ENCODE peak calls at places on chromosomes 12 and 14, in five cellular contexts. Q is A549, D is HepG2, F is K562, N is H1. U is an unnamed sample.

GRCh38 chr14:78153069-78153351 is 17.2 kb upstream of the NRXN3 start:
- DNase-seq in Q (peak), D (no peak), F (no peak), N (no peak), U (no peak)

GRCh38 chr12:4270670-4271432 is 2.7 kb upstream of the CCND2 start:
- DNase-seq in Q (no peak), D (no peak), F (no peak), N (no peak), U (no peak)

GRCh38 chr14:99537399-99537798 is 56.2 kb downstream of the CCNK start:
- DNase-seq in Q (peak), D (no peak), F (no peak), N (no peak), U (no peak)

GRCh38 chr14:68510201-68510600 is 282.7 kb downstream of the ZFP36L1 start:
- DNase-seq in Q (no peak), D (no peak), F (no peak), N (no peak), U (no peak)

GRCh38 chr12:53989227-53990113 is 4.5 kb downstream of the HOXC10 start:
- DNase-seq in Q (peak), D (peak), F (no peak), N (no peak), U (peak)

GRCh38 chr14:51219473-51220448 is 20.3 kb upstream of the TMX1 start:
- DNase-seq in Q (peak), D (peak), F (no peak), N (no peak), U (no peak)

GRCh38 chr14:88554458-88555286 is at the start of gene PTPN21:
- DNase-seq in Q (peak), D (peak), F (peak), N (no peak), U (no peak)

GRCh38 chr12:106107566-106107965 is 31.2 kb downstream of the NUAK1 start:
- DNase-seq in Q (peak), D (no peak), F (no peak), N (no peak), U (no peak)

GRCh38 chr14:99938896-99939295 is 126.3 kb upstream of the EVL start:
- DNase-seq in Q (no peak), D (no peak), F (no peak), N (no peak), U (no peak)

GRCh38 chr14:54698501-54698900 is 131.6 kb downstream of the SAMD4A start:
- DNase-seq in Q (no peak), D (no peak), F (no peak), N (no peak), U (no peak)

GRCh38 chr14:32813401-32813800 is 125.3 kb upstream of the NPAS3 start:
- DNase-seq in Q (no peak), D (no peak), F (no peak), N (no peak), U (no peak)

GRCh38 chr12:116528067-116528466 is 31.1 kb upstream of the MAP1LC3B2 start:
- DNase-seq in Q (peak), D (no peak), F (no peak), N (no peak), U (no peak)

GRCh38 chr14:22653012-22653621 is 9.0 kb upstream of the OR6J1 start:
- DNase-seq in Q (peak), D (peak), F (peak), N (peak), U (no peak)

GRCh38 chr12:11482955-11483354 is 87.6 kb upstream of the PRB2 start:
- DNase-seq in Q (no peak), D (no peak), F (no peak), N (no peak), U (no peak)

GRCh38 chr14:24597403-24597802 is 12.1 kb downstream of the GZMH start:
- DNase-seq in Q (no peak), D (no peak), F (no peak), N (no peak), U (no peak)

GRCh38 chr12:71846322-71846940 is 6.9 kb downstream of the TBC1D15 start:
- DNase-seq in Q (peak), D (peak), F (no peak), N (no peak), U (no peak)

GRCh38 chr14:36067428-36068187 is 108.9 kb downstream of the PTCSC3 start:
- DNase-seq in Q (no peak), D (no peak), F (no peak), N (no peak), U (no peak)

GRCh38 chr14:45181329-45181728 is 45.6 kb downstream of the FANCM start:
- DNase-seq in Q (no peak), D (no peak), F (no peak), N (no peak), U (no peak)

GRCh38 chr12:6250343-6250742 is 50.1 kb downstream of the CD9 start:
- DNase-seq in Q (no peak), D (no peak), F (no peak), N (no peak), U (no peak)

GRCh38 chr14:73058923-73059311 is 583 bp downstream of the RBM25 start:
- DNase-seq in Q (peak), D (peak), F (no peak), N (no peak), U (no peak)

GRCh38 chr12:122891661-122892525 is 4.0 kb downstream of the VPS37B start:
- DNase-seq in Q (peak), D (no peak), F (no peak), N (no peak), U (no peak)

GRCh38 chr12:131349397-131350127 is 361.3 kb upstream of the SFSWAP start:
- DNase-seq in Q (no peak), D (no peak), F (peak), N (no peak), U (no peak)

GRCh38 chr12:1993871-1994371 is 10.3 kb downstream of the DCP1B start:
- DNase-seq in Q (no peak), D (peak), F (no peak), N (no peak), U (no peak)

GRCh38 chr12:119681953-119682352 is 14.0 kb downstream of the PRKAB1 start:
- DNase-seq in Q (no peak), D (no peak), F (no peak), N (no peak), U (peak)

GRCh38 chr12:54187075-54187474 is 1.7 kb downstream of the SMUG1 start:
- DNase-seq in Q (no peak), D (no peak), F (no peak), N (no peak), U (no peak)

GRCh38 chr14:71665157-71665556 is 267.1 kb upstream of the RGS6 start:
- DNase-seq in Q (no peak), D (no peak), F (no peak), N (no peak), U (no peak)

GRCh38 chr14:34536951-34537676 is 2.4 kb downstream of the EAPP start:
- DNase-seq in Q (no peak), D (no peak), F (no peak), N (no peak), U (no peak)

GRCh38 chr14:76953196-76953945 is 75.1 kb downstream of the IRF2BPL start:
- DNase-seq in Q (peak), D (peak), F (no peak), N (no peak), U (no peak)

GRCh38 chr12:130664772-130665171 is 51.3 kb downstream of the RIMBP2 start:
- DNase-seq in Q (no peak), D (no peak), F (no peak), N (no peak), U (no peak)

GRCh38 chr12:51401486-51401885 is 10.3 kb upstream of the GALNT6 start:
- DNase-seq in Q (no peak), D (no peak), F (no peak), N (no peak), U (no peak)

GRCh38 chr12:47849261-47849660 is 29.6 kb upstream of the HDAC7 start:
- DNase-seq in Q (no peak), D (no peak), F (no peak), N (no peak), U (no peak)
- TF ChIP-seq HDAC2 in Q (no peak), D (no peak), F (no peak), N (no peak), U (no peak)

GRCh38 chr12:49369723-49370145 is 2.5 kb downstream of the SPATS2 start:
- DNase-seq in Q (peak), D (peak), F (peak), N (no peak), U (peak)
- TF ChIP-seq HDAC2 in Q (no peak), D (no peak), F (no peak), N (no peak), U (no peak)

DNA sequence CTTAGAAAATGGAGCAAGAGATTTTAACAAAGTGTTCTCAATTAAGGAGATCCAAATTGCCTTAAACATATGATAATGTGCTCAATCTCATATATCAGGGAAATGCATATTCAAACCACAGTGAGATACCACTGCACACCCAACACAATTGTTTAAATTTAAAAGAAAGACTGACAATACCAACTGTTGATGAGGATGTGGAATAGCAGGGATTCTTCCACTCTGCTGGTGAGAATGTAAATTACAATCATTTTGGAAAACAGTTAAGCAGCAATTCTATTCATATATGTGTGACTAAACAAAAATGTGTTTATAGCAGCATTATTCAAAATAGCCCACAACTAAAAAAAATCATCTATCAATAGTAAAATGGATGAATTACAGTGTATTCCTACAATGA is 144.2 kb downstream of the KICS2 start:
- DNase-seq in Q (peak), D (peak), F (no peak), N (no peak), U (no peak)
- TF ChIP-seq HDAC2 in Q (no peak), D (no peak), F (no peak), N (no peak), U (no peak)

DNA sequence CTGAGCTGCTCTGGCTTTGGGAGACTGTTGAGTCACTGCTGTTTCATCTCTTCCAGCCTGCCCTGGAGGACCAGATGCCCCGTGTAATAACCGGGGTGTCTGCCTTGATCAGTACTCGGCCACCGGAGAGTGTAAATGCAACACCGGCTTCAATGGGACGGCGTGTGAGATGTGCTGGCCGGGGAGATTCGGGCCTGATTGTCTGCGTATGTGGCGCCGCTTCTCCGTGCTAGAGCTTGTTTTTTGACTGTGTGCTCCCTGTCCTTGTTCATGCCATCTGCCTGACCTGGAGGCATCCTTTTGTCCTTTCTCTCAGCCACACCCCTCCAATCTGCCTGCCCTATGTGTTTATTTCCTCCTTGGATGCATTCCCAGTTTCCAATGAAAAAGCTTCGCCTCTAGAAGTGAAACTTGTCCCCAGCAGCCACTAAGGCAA is 98.7 kb downstream of the NT5DC3 start:
- DNase-seq in Q (peak), D (no peak), F (no peak), N (no peak), U (no peak)
- TF ChIP-seq HDAC2 in Q (no peak), D (no peak), F (no peak), N (no peak), U (no peak)